ENCODE peak calls at places on chromosomes 6 and 20, in six cellular contexts. D is stomach, Y is left ventricle myocardium inferior, V is fibroblast of lung, X is GM12865, O is AG04450. S is an unnamed sample.
A peak's percentile ranks its signal among the peaks of the same experiment; 100 is the strongest.

GRCh38 chr6:36351152-36351571 is 14.5 kb upstream of the BNIP5 start:
- DNase-seq in O (no peak), Y (no peak), D (no peak), V (peak; percentile 89), X (no peak), S (no peak)

GRCh38 chr6:41586564-41586963 is 40.4 kb downstream of the FOXP4 start:
- DNase-seq in O (no peak), Y (no peak), X (no peak), D (no peak), V (no peak), S (no peak)

GRCh38 chr6:13528777-13529343 is 41.5 kb upstream of the GFOD1 start:
- DNase-seq in O (no peak), Y (no peak), X (no peak), D (no peak), V (no peak), S (no peak)

GRCh38 chr6:129754750-129755149 is 44.8 kb upstream of the ARHGAP18 start:
- DNase-seq in X (no peak), Y (no peak), O (no peak), V (no peak), D (no peak), S (no peak)

GRCh38 chr6:30600576-30600975 is 16.5 kb downstream of the PPP1R10 start:
- DNase-seq in V (no peak), Y (peak; percentile 32), X (no peak), O (no peak), D (peak; percentile 28), S (no peak)

GRCh38 chr6:52575490-52575868 is 1.4 kb downstream of the TRAM2 start:
- DNase-seq in D (no peak), O (no peak), X (no peak), Y (no peak), V (peak; percentile 36), S (no peak)

GRCh38 chr20:1567392-1568165 is 10.1 kb upstream of the SIRPD start:
- DNase-seq in Y (no peak), V (peak; percentile 71), O (no peak), X (no peak), D (no peak), S (no peak)

GRCh38 chr6:95725344-95725743 is 148.0 kb downstream of the MANEA start:
- DNase-seq in O (no peak), D (no peak), V (no peak), Y (no peak), X (no peak), S (no peak)

GRCh38 chr6:159720708-159721107 is 6.6 kb upstream of the WTAP start:
- DNase-seq in X (peak; percentile 72), O (no peak), Y (no peak), V (no peak), D (no peak), S (peak; percentile 41)

GRCh38 chr6:28648878-28649375 is 123.2 kb downstream of the GPX5 start:
- DNase-seq in O (no peak), V (no peak), D (no peak), X (no peak), Y (no peak), S (no peak)

GRCh38 chr6:170578909-170579308 is 5.5 kb downstream of the PDCD2 start:
- DNase-seq in V (no peak), D (no peak), O (no peak), Y (no peak), X (no peak), S (no peak)

GRCh38 chr6:170572704-170573466 is 11.6 kb downstream of the PDCD2 start:
- DNase-seq in X (no peak), O (no peak), V (no peak), Y (no peak), D (no peak), S (no peak)

GRCh38 chr6:170575250-170575649 is 9.2 kb downstream of the PDCD2 start:
- DNase-seq in Y (no peak), X (no peak), V (no peak), D (no peak), O (no peak), S (no peak)
- TF ChIP-seq CTCF in Y (peak; percentile 10), X (no peak), V (peak; percentile 18), D (no peak), O (peak; percentile 46), S (peak; percentile 55)

GRCh38 chr20:47231382-47232042 is 125.0 kb downstream of the ZMYND8 start:
- DNase-seq in X (no peak), Y (no peak), O (peak; percentile 79), D (no peak), V (peak; percentile 91), S (no peak)
- H3K4me3 ChIP-seq in X (no peak overlapping the region), Y (no peak overlapping the region), O (no peak overlapping the region), D (no peak overlapping the region), V (no peak overlapping the region), S (no peak overlapping the region)

DNA sequence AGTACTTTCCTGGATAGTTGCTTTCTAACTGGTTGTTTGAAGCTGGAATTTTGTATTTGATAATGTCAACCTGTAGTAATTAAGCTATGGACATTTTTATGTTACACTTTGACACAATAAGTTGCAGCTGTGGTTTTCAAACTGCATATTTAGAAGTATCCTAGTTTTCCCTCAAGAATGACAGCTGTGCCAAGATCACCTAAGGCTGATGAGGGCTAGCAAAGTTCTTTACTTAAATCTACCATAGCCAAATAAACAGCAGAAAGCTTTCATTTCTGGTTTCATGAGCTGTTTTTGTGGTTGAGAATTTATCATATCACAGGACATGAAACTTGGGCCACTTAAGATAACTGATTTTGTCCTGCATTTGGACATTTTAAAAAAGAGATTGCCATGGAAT is 30.6 kb downstream of the FAM229B start:
- DNase-seq in D (no peak), X (no peak), V (peak; percentile 7), Y (no peak), O (no peak), S (no peak)
- TF ChIP-seq CTCF in D (no peak), X (no peak), V (no peak), Y (no peak), O (no peak), S (no peak)

GRCh38 chr6:71496018-71496800 is 207.6 kb downstream of the OGFRL1 start:
- DNase-seq in Y (no peak), V (peak; percentile 27), X (peak; percentile 77), O (no peak), D (no peak), S (no peak)
- H3K4me3 ChIP-seq in Y (peak overlapping the region; percentile 53), V (peak overlapping the region; percentile 52), X (no peak overlapping the region), O (peak overlapping the region; percentile 38), D (peak overlapping the region; percentile 30), S (no peak overlapping the region)

GRCh38 chr20:6940052-6940451 is 172.6 kb downstream of the BMP2 start:
- DNase-seq in V (no peak), X (peak; percentile 6), Y (no peak), O (no peak), D (no peak), S (peak; percentile 6)
- TF ChIP-seq CTCF in V (no peak), X (no peak), Y (no peak), O (no peak), D (no peak), S (peak; percentile 68)

GRCh38 chr20:62123450-62124118 is 1.3 kb downstream of the LSM14B start:
- DNase-seq in Y (no peak), V (peak; percentile 65), X (no peak), O (no peak), D (no peak), S (no peak)
- H3K4me3 ChIP-seq in Y (peak overlapping the region; percentile 87), V (peak overlapping the region; percentile 70), X (peak overlapping the region; percentile 74), O (peak overlapping the region; percentile 82), D (peak overlapping the region; percentile 99), S (peak overlapping the region; percentile 65)

GRCh38 chr6:99148111-99148510 is 200.4 kb upstream of the FBXL4 start:
- DNase-seq in V (no peak), D (no peak), O (no peak), X (no peak), Y (no peak), S (no peak)

GRCh38 chr6:99148761-99149160 is 200.7 kb downstream of the FAXC start:
- DNase-seq in V (no peak), D (no peak), Y (no peak), O (no peak), X (no peak), S (no peak)

GRCh38 chr6:99146716-99147115 is 199.0 kb upstream of the FBXL4 start:
- DNase-seq in X (no peak), D (no peak), O (no peak), V (no peak), Y (no peak), S (no peak)

GRCh38 chr6:99151634-99152344 is 197.7 kb downstream of the FAXC start:
- DNase-seq in Y (peak; percentile 20), V (peak; percentile 23), X (peak; percentile 61), O (peak; percentile 3), D (peak; percentile 68), S (no peak)

DNA sequence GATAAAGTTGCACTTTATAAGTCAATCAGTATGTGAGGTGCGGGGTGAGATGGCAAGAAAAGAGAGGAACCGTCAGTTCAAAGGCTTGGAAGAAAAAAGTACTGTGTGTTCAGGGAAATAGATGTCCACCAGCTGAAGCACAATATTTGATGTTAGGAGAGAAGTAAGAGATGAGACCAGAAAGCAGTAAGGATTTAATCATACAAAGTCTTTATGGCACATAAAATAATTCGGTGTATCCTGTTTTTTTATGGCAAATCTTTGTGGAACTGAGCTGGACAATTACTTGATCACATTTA is 197.2 kb downstream of the FAXC start:
- DNase-seq in X (no peak), D (no peak), V (no peak), O (no peak), Y (no peak), S (no peak)
- TF ChIP-seq CTCF in X (no peak), D (no peak), V (no peak), O (no peak), Y (no peak), S (no peak)

GRCh38 chr20:58841539-58842264 is 9.0 kb downstream of the GNAS-AS1 start:
- DNase-seq in X (no peak), V (no peak), D (no peak), Y (no peak), O (no peak), S (no peak)
- H3K4me3 ChIP-seq in X (no peak overlapping the region), V (no peak overlapping the region), D (no peak overlapping the region), Y (no peak overlapping the region), O (no peak overlapping the region), S (no peak overlapping the region)

GRCh38 chr6:98054453-98054852 is 771.4 kb upstream of the MMS22L start:
- DNase-seq in O (no peak), X (peak; percentile 25), Y (no peak), D (no peak), V (peak; percentile 39), S (no peak)
- TF ChIP-seq CTCF in O (no peak), X (no peak), Y (no peak), D (no peak), V (no peak), S (peak; percentile 11)